ENCODE peak calls at places on chromosomes 6 and 20, in five cellular contexts. H, Y, R, N and E are unnamed samples.

GRCh38 chr20:3193806-3194616 is 10.5 kb downstream of the DDRGK1 start:
- DNase-seq in H (no peak), Y (no peak), R (no peak), N (no peak), E (no peak)

GRCh38 chr6:78910611-78911134 is 43.3 kb downstream of the IRAK1BP1 start:
- DNase-seq in H (peak), Y (peak), R (peak), N (peak), E (peak)

GRCh38 chr6:127300411-127300810 is 33.7 kb downstream of the RNF146 start:
- DNase-seq in H (no peak), Y (peak), R (no peak), N (peak), E (no peak)

GRCh38 chr6:34745277-34746103 is 11.8 kb upstream of the SNRPC start:
- DNase-seq in H (no peak), Y (peak), R (no peak), N (peak), E (no peak)

GRCh38 chr20:47007826-47008655 is 113.4 kb downstream of the EYA2 start:
- DNase-seq in H (no peak), Y (no peak), R (no peak), N (no peak), E (no peak)

GRCh38 chr6:45075246-45075645 is 252.9 kb upstream of the RUNX2 start:
- DNase-seq in H (no peak), Y (peak), R (no peak), N (peak), E (no peak)

GRCh38 chr6:40989204-40990179 is 49.5 kb downstream of the UNC5CL start:
- DNase-seq in H (no peak), Y (no peak), R (no peak), N (no peak), E (no peak)

GRCh38 chr6:23656257-23656731 is 469.7 kb upstream of the NRSN1 start:
- DNase-seq in H (no peak), Y (no peak), R (peak), N (no peak), E (no peak)

GRCh38 chr6:56803594-56803993 is 151.3 kb upstream of the BEND6 start:
- DNase-seq in H (no peak), Y (peak), R (no peak), N (peak), E (no peak)

GRCh38 chr6:105258816-105259215 is 79.0 kb upstream of the POPDC3 start:
- DNase-seq in H (no peak), Y (no peak), R (no peak), N (peak), E (no peak)

GRCh38 chr6:12163149-12163548 is 127.0 kb upstream of the EDN1 start:
- DNase-seq in H (no peak), Y (peak), R (no peak), N (no peak), E (no peak)

GRCh38 chr20:50242863-50243609 is 52.4 kb downstream of the CEBPB start:
- DNase-seq in H (peak), Y (no peak), R (no peak), N (peak), E (no peak)

GRCh38 chr20:13337090-13337784 is 116.2 kb downstream of the ISM1 start:
- DNase-seq in H (no peak), Y (no peak), R (no peak), N (no peak), E (no peak)

GRCh38 chr20:22302039-22302438 is 282.3 kb downstream of the FOXA2 start:
- DNase-seq in H (no peak), Y (no peak), R (no peak), N (no peak), E (no peak)

GRCh38 chr20:22308934-22309333 is 275.4 kb downstream of the FOXA2 start:
- DNase-seq in H (no peak), Y (no peak), R (no peak), N (no peak), E (no peak)

GRCh38 chr20:22305391-22305790 is 279.0 kb downstream of the FOXA2 start:
- DNase-seq in H (no peak), Y (no peak), R (no peak), N (no peak), E (no peak)

GRCh38 chr20:22303523-22303922 is 280.8 kb downstream of the FOXA2 start:
- DNase-seq in H (no peak), Y (no peak), R (peak), N (no peak), E (no peak)
- TF ChIP-seq CTCF in H (no peak), Y (peak), R (peak), N (no peak), E (peak)

GRCh38 chr6:152721956-152722355 is 24.3 kb downstream of the MYCT1 start:
- DNase-seq in H (no peak), Y (no peak), R (no peak), N (no peak), E (no peak)

GRCh38 chr6:152720964-152721363 is 23.3 kb downstream of the MYCT1 start:
- DNase-seq in H (no peak), Y (peak), R (no peak), N (no peak), E (no peak)

DNA sequence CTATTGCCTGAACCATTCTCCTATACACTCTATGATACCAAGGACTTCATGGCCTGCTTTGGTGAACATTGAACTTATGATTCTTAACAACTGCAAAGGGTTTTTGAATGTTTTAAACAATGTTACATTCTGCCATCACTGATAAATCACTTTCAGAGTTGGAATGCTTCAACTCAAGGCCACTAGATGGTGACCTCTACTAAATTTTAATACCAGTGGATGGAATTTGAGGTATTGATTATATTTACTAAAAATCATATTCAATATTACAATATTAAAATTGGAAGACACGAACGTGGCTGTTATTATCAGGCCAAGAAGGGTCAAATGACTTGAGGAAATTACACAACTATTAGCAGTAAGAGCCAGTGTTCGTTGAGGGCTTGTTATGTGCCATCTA is 18.6 kb downstream of the MYCT1 start:
- DNase-seq in H (no peak), Y (no peak), R (no peak), N (no peak), E (no peak)
- TF ChIP-seq CTCF in H (no peak), Y (no peak), R (peak), N (peak), E (peak)

GRCh38 chr6:42176981-42177380 is 3.8 kb downstream of the GUCA1A start:
- DNase-seq in H (no peak), Y (no peak), R (no peak), N (no peak), E (no peak)

GRCh38 chr6:42173101-42173500 is at the start of gene GUCA1A:
- DNase-seq in H (no peak), Y (no peak), R (no peak), N (no peak), E (no peak)

GRCh38 chr6:42177514-42178364 is 4.6 kb downstream of the GUCA1A start:
- DNase-seq in H (no peak), Y (no peak), R (peak), N (no peak), E (no peak)

GRCh38 chr6:42179261-42179955 is 6.2 kb downstream of the GUCA1A start:
- DNase-seq in H (no peak), Y (no peak), R (no peak), N (no peak), E (no peak)

DNA sequence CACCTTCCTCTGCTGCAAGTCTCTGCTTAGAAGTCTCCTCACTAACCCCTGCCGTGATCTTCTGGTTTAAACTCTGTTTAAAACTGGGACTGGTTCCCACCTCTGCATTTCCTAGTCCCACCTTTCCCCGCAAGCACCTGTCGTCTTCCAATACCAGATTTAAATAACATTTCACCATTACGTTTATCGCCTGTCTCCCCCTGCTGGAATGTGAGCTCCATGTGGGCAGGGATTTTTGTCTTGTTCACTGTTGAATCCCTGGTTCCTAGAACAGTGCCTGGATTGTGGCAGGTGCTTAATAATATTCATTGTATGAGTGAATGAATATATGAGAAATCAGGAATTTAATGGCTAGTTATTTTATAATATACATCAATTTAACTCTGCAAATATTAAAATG is 2.7 kb downstream of the GUCA1A start:
- DNase-seq in H (no peak), Y (no peak), R (no peak), N (no peak), E (no peak)
- TF ChIP-seq CTCF in H (no peak), Y (peak), R (peak), N (peak), E (peak)

DNA sequence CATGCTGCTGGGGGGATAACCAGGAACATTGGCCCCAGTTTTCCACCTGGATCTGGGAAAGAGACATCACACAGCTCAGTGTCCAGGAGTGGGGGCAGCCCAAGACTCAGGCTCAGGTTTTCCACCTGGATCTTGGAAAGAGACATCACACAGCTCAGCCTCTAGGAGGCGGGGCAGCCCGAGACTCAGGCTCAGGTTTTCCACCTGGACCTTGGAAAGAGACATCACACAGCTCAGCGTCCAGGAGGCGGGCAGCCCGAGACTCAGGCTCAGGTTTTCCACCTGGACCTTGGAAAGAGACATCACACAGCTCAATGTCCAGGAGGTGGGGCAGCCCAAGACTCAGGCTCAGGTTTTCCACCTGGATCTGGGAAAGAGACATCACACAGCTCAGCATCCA is 361.6 kb downstream of the THBS2 start:
- DNase-seq in H (no peak), Y (no peak), R (no peak), N (no peak), E (no peak)
- TF ChIP-seq CTCF in H (no peak), Y (no peak), R (no peak), N (no peak), E (no peak)

GRCh38 chr6:137370871-137371633 is 123.1 kb downstream of the OLIG3 start:
- DNase-seq in H (no peak), Y (no peak), R (no peak), N (no peak), E (no peak)
- TF ChIP-seq CTCF in H (no peak), Y (peak), R (no peak), N (no peak), E (peak)

GRCh38 chr6:13630499-13630898 is 15.4 kb downstream of the NOL7 start:
- DNase-seq in H (no peak), Y (peak), R (no peak), N (peak), E (no peak)

GRCh38 chr6:13629459-13630116 is 14.5 kb downstream of the NOL7 start:
- DNase-seq in H (no peak), Y (no peak), R (no peak), N (peak), E (no peak)

DNA sequence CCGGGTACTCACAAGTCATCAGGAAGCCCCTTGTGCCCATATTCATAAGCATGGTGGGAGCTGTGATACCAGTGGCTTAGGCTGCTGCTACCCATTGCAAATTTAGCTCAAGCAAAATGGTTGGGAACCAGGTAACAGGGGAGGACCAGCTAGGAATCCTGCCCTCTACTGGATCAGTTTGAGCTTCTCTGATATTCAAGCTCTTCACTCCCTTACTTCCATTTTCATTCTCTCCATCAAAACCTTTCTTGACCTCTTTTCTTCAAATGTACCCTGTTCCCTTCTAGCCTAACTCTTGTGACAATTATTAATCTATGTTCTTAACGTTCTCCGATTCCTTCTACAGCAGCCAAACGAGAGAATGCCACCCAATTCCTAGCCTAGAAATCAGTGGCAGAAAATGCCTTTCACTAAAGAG is 9.7 kb downstream of the NOL7 start:
- DNase-seq in H (no peak), Y (peak), R (peak), N (peak), E (no peak)
- TF ChIP-seq CTCF in H (peak), Y (peak), R (peak), N (peak), E (peak)

GRCh38 chr6:1553562-1554088 is 56.1 kb upstream of the FOXC1 start:
- DNase-seq in H (no peak), Y (no peak), R (no peak), N (no peak), E (no peak)

GRCh38 chr6:1554241-1554880 is 55.4 kb upstream of the FOXC1 start:
- DNase-seq in H (no peak), Y (peak), R (no peak), N (no peak), E (no peak)

GRCh38 chr6:1551236-1551635 is 58.5 kb upstream of the FOXC1 start:
- DNase-seq in H (no peak), Y (no peak), R (no peak), N (no peak), E (no peak)

GRCh38 chr6:1554881-1555569 is 54.7 kb upstream of the FOXC1 start:
- DNase-seq in H (peak), Y (peak), R (peak), N (peak), E (no peak)

GRCh38 chr6:1552296-1552761 is 57.4 kb upstream of the FOXC1 start:
- DNase-seq in H (no peak), Y (peak), R (no peak), N (peak), E (no peak)
- TF ChIP-seq CTCF in H (no peak), Y (peak), R (peak), N (peak), E (peak)

GRCh38 chr6:84645000-84645399 is 119.4 kb downstream of the TBX18 start:
- DNase-seq in H (no peak), Y (peak), R (no peak), N (peak), E (no peak)

GRCh38 chr6:84651583-84651982 is 112.8 kb downstream of the TBX18 start:
- DNase-seq in H (no peak), Y (peak), R (no peak), N (no peak), E (no peak)

GRCh38 chr6:84645563-84646266 is 118.7 kb downstream of the TBX18 start:
- DNase-seq in H (no peak), Y (peak), R (no peak), N (peak), E (no peak)

GRCh38 chr6:84652356-84653026 is 111.9 kb downstream of the TBX18 start:
- DNase-seq in H (no peak), Y (peak), R (no peak), N (peak), E (no peak)

GRCh38 chr6:84648444-84648843 is 116.0 kb downstream of the TBX18 start:
- DNase-seq in H (no peak), Y (no peak), R (no peak), N (no peak), E (no peak)
- TF ChIP-seq CTCF in H (no peak), Y (no peak), R (no peak), N (no peak), E (no peak)

GRCh38 chr6:38177885-38178583 is 358.5 kb downstream of the ZFAND3 start:
- DNase-seq in H (no peak), Y (no peak), R (no peak), N (no peak), E (no peak)

GRCh38 chr6:38180586-38180985 is 361.1 kb downstream of the ZFAND3 start:
- DNase-seq in H (no peak), Y (no peak), R (no peak), N (no peak), E (peak)

GRCh38 chr6:38179794-38180430 is 360.4 kb downstream of the ZFAND3 start:
- DNase-seq in H (no peak), Y (no peak), R (no peak), N (no peak), E (peak)

GRCh38 chr6:38178584-38178886 is 359.0 kb downstream of the ZFAND3 start:
- DNase-seq in H (no peak), Y (no peak), R (no peak), N (no peak), E (no peak)

GRCh38 chr6:38179300-38179699 is 359.8 kb downstream of the ZFAND3 start:
- DNase-seq in H (no peak), Y (no peak), R (no peak), N (no peak), E (no peak)
- TF ChIP-seq CTCF in H (no peak), Y (peak), R (no peak), N (no peak), E (no peak)

GRCh38 chr20:40880063-40880715 is 148.4 kb upstream of the TOP1 start:
- DNase-seq in H (no peak), Y (peak), R (no peak), N (no peak), E (no peak)
- TF ChIP-seq CTCF in H (no peak), Y (peak), R (no peak), N (no peak), E (no peak)